ENCODE peak calls at places on chromosomes 5 and 9, in four cellular contexts. One of them, this sample, is unnamed.

GRCh38 chr5:169150108-169150507 is 150.8 kb downstream of the SLIT3 start:
- DNase-seq in tibial artery: no peak
- DNase-seq in foreskin fibroblast: no peak
- DNase-seq in body of pancreas: no peak
- DNase-seq in this sample: no peak

GRCh38 chr5:68762201-68762600 is 331.6 kb upstream of the SLC30A5 start:
- DNase-seq in tibial artery: no peak
- DNase-seq in foreskin fibroblast: no peak
- DNase-seq in body of pancreas: no peak
- DNase-seq in this sample: no peak

GRCh38 chr5:38553001-38553521 is 3.4 kb downstream of the LIFR start:
- DNase-seq in foreskin fibroblast: no peak
- DNase-seq in body of pancreas: no peak
- DNase-seq in tibial artery: no peak
- DNase-seq in this sample: no peak

GRCh38 chr9:119177141-119177540 is 192.1 kb downstream of the BRINP1 start:
- DNase-seq in body of pancreas: no peak
- DNase-seq in tibial artery: no peak
- DNase-seq in foreskin fibroblast: no peak
- DNase-seq in this sample: no peak

GRCh38 chr9:87672586-87672985 is 53.3 kb upstream of the CTSL start:
- DNase-seq in body of pancreas: no peak
- DNase-seq in tibial artery: no peak
- DNase-seq in foreskin fibroblast: no peak
- DNase-seq in this sample: no peak

GRCh38 chr9:137478613-137479314 is 19.6 kb upstream of the NSMF start:
- DNase-seq in foreskin fibroblast: peak; percentile 82
- DNase-seq in body of pancreas: no peak
- DNase-seq in tibial artery: no peak
- DNase-seq in this sample: peak; percentile 6

GRCh38 chr9:136436055-136436634 is 3.5 kb downstream of the INPP5E start:
- DNase-seq in tibial artery: no peak
- DNase-seq in foreskin fibroblast: no peak
- DNase-seq in body of pancreas: no peak
- DNase-seq in this sample: no peak

GRCh38 chr5:163338-163620 is 28.0 kb upstream of the LRRC14B start:
- DNase-seq in body of pancreas: no peak
- DNase-seq in tibial artery: no peak
- DNase-seq in foreskin fibroblast: no peak
- DNase-seq in this sample: no peak

GRCh38 chr9:98216391-98216790 is 24.0 kb upstream of the CORO2A start:
- DNase-seq in foreskin fibroblast: no peak
- DNase-seq in tibial artery: no peak
- DNase-seq in body of pancreas: no peak
- DNase-seq in this sample: no peak

GRCh38 chr9:98215821-98216220 is 23.4 kb upstream of the CORO2A start:
- DNase-seq in tibial artery: no peak
- DNase-seq in foreskin fibroblast: peak; percentile 52
- DNase-seq in body of pancreas: no peak
- DNase-seq in this sample: no peak

GRCh38 chr9:98215266-98215665 is 22.8 kb upstream of the CORO2A start:
- DNase-seq in foreskin fibroblast: peak; percentile 75
- DNase-seq in body of pancreas: no peak
- DNase-seq in tibial artery: no peak
- DNase-seq in this sample: no peak

GRCh38 chr9:98217255-98217654 is 24.8 kb upstream of the CORO2A start:
- DNase-seq in tibial artery: no peak
- DNase-seq in foreskin fibroblast: no peak
- DNase-seq in body of pancreas: no peak
- DNase-seq in this sample: no peak

DNA sequence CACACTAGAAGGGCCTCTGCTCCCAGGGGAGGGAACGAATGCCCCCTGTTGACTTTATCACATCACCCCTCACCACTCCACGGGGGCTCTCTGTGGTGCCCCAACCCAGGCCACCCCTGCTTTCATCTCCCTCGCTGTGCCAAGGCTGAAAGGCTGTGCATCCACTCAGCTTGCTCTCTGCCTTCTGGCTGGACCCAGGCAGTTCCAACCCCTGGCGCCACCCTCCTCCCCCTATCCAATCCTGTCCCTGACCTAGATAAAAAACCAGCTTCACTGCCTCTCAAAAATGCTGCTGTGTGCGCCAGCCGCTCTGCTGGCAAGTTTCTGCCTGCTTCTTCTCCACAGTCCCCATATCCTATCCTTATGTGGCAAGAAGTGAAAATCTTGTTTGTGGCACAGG is 22.4 kb upstream of the CORO2A start:
- DNase-seq in foreskin fibroblast: peak; percentile 34
- DNase-seq in tibial artery: no peak
- DNase-seq in body of pancreas: no peak
- DNase-seq in this sample: no peak
- H3K4me3 ChIP-seq in foreskin fibroblast: no peak overlapping the region
- H3K4me3 ChIP-seq in tibial artery: no peak overlapping the region
- H3K4me3 ChIP-seq in body of pancreas: no peak overlapping the region
- H3K4me3 ChIP-seq in this sample: no peak overlapping the region

DNA sequence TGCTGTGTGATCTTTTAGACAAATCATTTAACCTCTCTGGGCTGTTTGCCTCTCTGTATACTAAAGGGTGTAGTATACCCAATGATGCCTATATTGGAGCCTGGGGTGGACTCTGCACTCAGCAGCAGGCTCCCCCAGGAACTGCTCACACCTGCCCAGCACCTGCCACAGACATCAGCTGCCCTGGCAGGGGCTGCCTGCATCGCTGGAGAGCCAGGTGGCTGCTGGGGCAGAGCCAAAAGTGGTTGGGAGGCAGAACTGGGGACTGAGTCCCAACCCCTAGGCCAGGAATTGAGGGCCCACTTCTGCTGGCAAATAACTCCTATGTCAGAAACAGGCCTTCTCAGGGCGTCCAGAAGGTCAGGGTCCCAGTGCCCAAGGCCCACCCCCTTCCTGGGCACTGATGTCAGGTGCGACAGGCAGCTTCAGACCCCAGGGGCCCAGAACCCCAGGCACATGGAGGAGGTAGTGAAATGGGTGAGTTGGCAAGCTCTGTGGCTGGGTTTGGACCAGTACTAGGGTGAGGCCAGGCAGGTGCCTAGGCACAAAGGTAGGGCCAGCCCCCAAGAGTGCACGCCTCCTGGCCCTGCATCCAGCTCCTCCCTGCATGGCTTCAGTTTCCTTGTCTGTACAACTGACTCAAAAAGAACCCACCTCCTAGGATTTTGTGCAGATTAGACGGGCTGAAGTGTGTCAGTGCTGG is 5.8 kb downstream of the UNC5A start:
- DNase-seq in foreskin fibroblast: no peak
- DNase-seq in body of pancreas: no peak
- DNase-seq in tibial artery: no peak
- DNase-seq in this sample: no peak
- H3K4me3 ChIP-seq in foreskin fibroblast: no peak overlapping the region
- H3K4me3 ChIP-seq in body of pancreas: no peak overlapping the region
- H3K4me3 ChIP-seq in tibial artery: no peak overlapping the region
- H3K4me3 ChIP-seq in this sample: no peak overlapping the region

GRCh38 chr5:140557965-140558364 is 692 bp upstream of the SRA1 start:
- DNase-seq in foreskin fibroblast: no peak
- DNase-seq in tibial artery: no peak
- DNase-seq in body of pancreas: no peak
- DNase-seq in this sample: no peak
- H3K4me3 ChIP-seq in foreskin fibroblast: no peak overlapping the region
- H3K4me3 ChIP-seq in tibial artery: no peak overlapping the region
- H3K4me3 ChIP-seq in body of pancreas: no peak overlapping the region
- H3K4me3 ChIP-seq in this sample: no peak overlapping the region

GRCh38 chr5:73384861-73385260 is 63.7 kb downstream of the FOXD1 start:
- DNase-seq in body of pancreas: no peak
- DNase-seq in foreskin fibroblast: no peak
- DNase-seq in tibial artery: no peak
- DNase-seq in this sample: no peak

GRCh38 chr5:73380052-73380451 is 68.5 kb downstream of the FOXD1 start:
- DNase-seq in tibial artery: no peak
- DNase-seq in foreskin fibroblast: no peak
- DNase-seq in body of pancreas: no peak
- DNase-seq in this sample: no peak

GRCh38 chr5:73380710-73381586 is 67.6 kb downstream of the FOXD1 start:
- DNase-seq in foreskin fibroblast: no peak
- DNase-seq in tibial artery: no peak
- DNase-seq in body of pancreas: no peak
- DNase-seq in this sample: no peak

GRCh38 chr5:73381587-73382411 is 66.8 kb downstream of the FOXD1 start:
- DNase-seq in foreskin fibroblast: no peak
- DNase-seq in tibial artery: no peak
- DNase-seq in body of pancreas: no peak
- DNase-seq in this sample: no peak

DNA sequence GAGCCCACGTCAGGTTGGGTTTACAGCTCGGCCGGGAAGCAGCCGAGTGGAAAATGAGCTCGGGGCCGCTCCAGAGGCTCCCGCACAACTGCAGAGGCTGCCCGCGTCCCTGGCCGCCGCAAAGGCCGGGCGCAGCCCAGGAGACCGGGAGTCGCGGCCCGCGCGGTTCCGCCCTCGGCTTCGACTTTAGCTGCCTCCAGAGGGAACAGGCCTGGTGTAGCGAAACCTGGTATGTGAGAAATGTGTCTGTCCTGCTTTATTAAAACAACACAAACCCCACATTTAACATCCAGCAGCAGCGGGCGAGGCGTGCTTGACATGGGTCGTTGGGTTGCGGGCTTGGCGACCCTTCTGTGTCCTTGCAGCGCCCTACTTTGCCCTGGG is 66.2 kb downstream of the FOXD1 start:
- DNase-seq in body of pancreas: no peak
- DNase-seq in tibial artery: no peak
- DNase-seq in foreskin fibroblast: no peak
- DNase-seq in this sample: no peak
- H3K4me3 ChIP-seq in body of pancreas: no peak overlapping the region
- H3K4me3 ChIP-seq in tibial artery: peak overlapping the region; percentile 37
- H3K4me3 ChIP-seq in foreskin fibroblast: no peak overlapping the region
- H3K4me3 ChIP-seq in this sample: peak overlapping the region; percentile 31

This sample was measured in heart left ventricle.